ENCODE peak calls at places on chromosomes 12 and 14, in six cellular contexts. F is lower leg skin, H is HCT116, E is adrenal gland, O is gastrocnemius medialis, A is ovary. V is an unnamed sample.

GRCh38 chr12:48002773-48003218 is 1.5 kb downstream of the COL2A1 start:
- DNase-seq in F (peak; percentile 85), H (no peak), E (no peak), O (no peak), A (peak; percentile 55), V (no peak)

GRCh38 chr14:25231006-25231405 is 181.1 kb upstream of the STXBP6 start:
- DNase-seq in F (no peak), H (no peak), E (no peak), O (no peak), A (no peak), V (no peak)

GRCh38 chr12:130119241-130119861 is 42.9 kb upstream of the FZD10 start:
- DNase-seq in F (no peak), H (no peak), E (no peak), O (no peak), A (no peak), V (no peak)

GRCh38 chr14:40494483-40494882 is 1062.2 kb upstream of the FBXO33 start:
- DNase-seq in F (no peak), H (no peak), E (no peak), O (no peak), A (no peak), V (no peak)

GRCh38 chr12:81078469-81079196 is 754 bp downstream of the ACSS3 start:
- DNase-seq in F (no peak), H (no peak), E (peak; percentile 42), O (peak; percentile 15), A (peak; percentile 73), V (peak; percentile 12)

GRCh38 chr12:118052324-118053070 is 8.5 kb downstream of the WSB2 start:
- DNase-seq in F (peak; percentile 91), H (peak; percentile 97), E (peak; percentile 95), O (peak; percentile 76), A (peak; percentile 73), V (peak; percentile 84)

GRCh38 chr12:78711954-78712353 is 152.6 kb upstream of the SYT1 start:
- DNase-seq in F (no peak), H (no peak), E (no peak), O (no peak), A (no peak), V (no peak)

GRCh38 chr12:59929091-59929490 is 333.3 kb downstream of the SLC16A7 start:
- DNase-seq in F (no peak), H (no peak), E (no peak), O (no peak), A (no peak), V (peak; percentile 2)

GRCh38 chr12:122024132-122024785 is 2.6 kb downstream of the BCL7A start:
- DNase-seq in F (no peak), H (no peak), E (peak; percentile 46), O (no peak), A (no peak), V (no peak)

GRCh38 chr14:32354716-32355115 is 25.6 kb downstream of the AKAP6 start:
- DNase-seq in F (no peak), H (no peak), E (no peak), O (no peak), A (no peak), V (no peak)

GRCh38 chr12:88351121-88351520 is 209.0 kb downstream of the TMTC3 start:
- DNase-seq in F (no peak), H (no peak), E (no peak), O (no peak), A (no peak), V (no peak)

GRCh38 chr12:94089891-94090290 is 58.5 kb upstream of the PLXNC1 start:
- DNase-seq in F (no peak), H (no peak), E (no peak), O (no peak), A (no peak), V (no peak)

GRCh38 chr14:73591690-73592448 is at the start of gene ACOT4:
- DNase-seq in F (peak; percentile 84), H (no peak), E (peak; percentile 26), O (no peak), A (no peak), V (no peak)

GRCh38 chr14:100285021-100285912 is 21.0 kb downstream of the SLC25A29 start:
- DNase-seq in F (peak; percentile 91), H (no peak), E (peak; percentile 69), O (no peak), A (peak; percentile 74), V (peak; percentile 88)

GRCh38 chr12:126944684-126945083 is 1322.3 kb upstream of the TMEM132C start:
- DNase-seq in F (no peak), H (no peak), E (no peak), O (no peak), A (no peak), V (no peak)

GRCh38 chr12:31524791-31525495 is 66.0 kb downstream of the DENND5B start:
- DNase-seq in F (no peak), H (peak; percentile 13), E (no peak), O (no peak), A (no peak), V (no peak)

DNA sequence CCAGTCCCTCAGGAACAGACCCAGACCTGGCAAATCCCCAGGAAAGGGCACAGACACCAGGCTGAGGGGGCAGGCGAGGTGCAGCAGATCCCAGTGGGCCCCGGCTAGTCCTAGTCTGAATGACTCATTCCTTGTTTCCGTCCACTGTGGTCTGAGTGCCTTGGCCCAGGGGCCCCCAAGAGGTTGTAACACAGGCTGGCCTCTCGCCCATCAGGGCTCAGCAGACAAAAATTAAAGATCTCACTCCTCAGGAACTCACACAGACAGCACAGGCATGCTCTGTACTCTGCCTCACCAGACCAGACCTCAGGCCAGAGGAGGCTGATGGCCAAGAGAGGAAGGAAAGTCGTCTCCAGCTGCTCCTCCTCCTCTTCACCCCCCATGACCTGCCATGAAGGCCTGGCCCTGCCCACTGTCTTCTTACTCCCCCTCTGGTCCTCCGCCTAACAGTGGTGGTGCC is 7.7 kb upstream of the LTBP2 start:
- DNase-seq in F (no peak), H (no peak), E (peak; percentile 65), O (peak; percentile 57), A (peak; percentile 89), V (peak; percentile 51)
- TF ChIP-seq POLR2A in F (no peak), H (no peak), E (no peak), O (no peak), A (no peak), V (no peak)

DNA sequence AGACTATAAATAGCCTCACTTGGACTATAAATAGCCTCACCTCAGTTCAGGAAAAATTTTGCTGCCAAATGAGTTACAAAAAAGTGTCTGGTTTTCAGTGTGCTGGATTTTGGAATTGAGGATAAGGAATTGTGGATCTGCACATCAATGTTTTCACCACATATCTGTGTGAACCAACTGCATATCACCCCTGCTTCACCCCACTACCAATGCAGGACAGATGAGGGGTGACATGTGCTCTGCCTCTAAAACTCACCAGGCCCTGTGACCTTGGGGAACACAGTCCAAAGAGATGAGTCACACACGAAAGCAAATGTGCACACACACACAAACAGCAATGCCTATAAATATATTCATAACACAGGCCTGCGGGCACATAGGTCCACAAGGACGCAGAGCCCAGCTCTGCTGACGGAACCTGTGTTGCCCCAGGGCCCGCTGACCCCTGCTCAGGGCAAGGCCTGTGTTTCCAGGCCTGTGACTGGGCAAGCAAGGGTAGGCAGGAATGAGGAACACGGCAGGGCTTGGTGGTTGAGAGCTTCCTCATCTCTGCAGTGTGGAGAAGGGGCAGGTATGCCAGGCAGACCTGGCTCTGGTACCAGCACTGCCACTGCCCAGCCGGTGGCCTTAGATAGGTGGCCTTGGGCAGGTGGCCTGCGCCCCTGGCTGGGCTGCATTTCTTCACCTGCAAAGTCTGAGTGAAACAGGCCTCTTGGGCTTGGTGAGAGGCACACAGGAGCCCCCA is 82.4 kb downstream of the ARL6IP4 start:
- DNase-seq in F (no peak), H (peak; percentile 18), E (peak; percentile 92), O (peak; percentile 56), A (peak; percentile 74), V (peak; percentile 61)
- TF ChIP-seq POLR2A in F (no peak), H (no peak), E (no peak), O (peak; percentile 50), A (no peak), V (no peak)

GRCh38 chr14:22919601-22919921 is 612 bp upstream of the RBM23 start:
- DNase-seq in F (no peak), H (no peak), E (no peak), O (no peak), A (no peak), V (no peak)

GRCh38 chr14:22920697-22921096 is 1.7 kb upstream of the RBM23 start:
- DNase-seq in F (no peak), H (no peak), E (no peak), O (no peak), A (no peak), V (no peak)

GRCh38 chr14:22918809-22919600 is at the start of gene RBM23:
- DNase-seq in F (peak; percentile 100), H (peak; percentile 100), E (peak; percentile 100), O (peak; percentile 99), A (peak; percentile 100), V (peak; percentile 59)

GRCh38 chr14:22915886-22916521 is 2.9 kb downstream of the RBM23 start:
- DNase-seq in F (no peak), H (no peak), E (peak; percentile 81), O (peak; percentile 9), A (no peak), V (no peak)

GRCh38 chr14:22918519-22918808 is 485 bp downstream of the RBM23 start:
- DNase-seq in F (no peak), H (no peak), E (no peak), O (no peak), A (no peak), V (no peak)
- TF ChIP-seq POLR2A in F (no peak), H (no peak), E (no peak), O (no peak), A (no peak), V (no peak)

GRCh38 chr14:68820119-68820518 is 27.3 kb upstream of the ZFP36L1 start:
- DNase-seq in F (no peak), H (no peak), E (no peak), O (no peak), A (no peak), V (no peak)
- TF ChIP-seq POLR2A in F (no peak), H (no peak), E (no peak), O (no peak), A (no peak), V (no peak)

GRCh38 chr14:68791078-68791983 is 1.5 kb downstream of the ZFP36L1 start:
- DNase-seq in F (peak; percentile 86), H (no peak), E (peak; percentile 39), O (no peak), A (no peak), V (no peak)
- TF ChIP-seq POLR2A in F (no peak), H (no peak), E (no peak), O (no peak), A (no peak), V (no peak)

DNA sequence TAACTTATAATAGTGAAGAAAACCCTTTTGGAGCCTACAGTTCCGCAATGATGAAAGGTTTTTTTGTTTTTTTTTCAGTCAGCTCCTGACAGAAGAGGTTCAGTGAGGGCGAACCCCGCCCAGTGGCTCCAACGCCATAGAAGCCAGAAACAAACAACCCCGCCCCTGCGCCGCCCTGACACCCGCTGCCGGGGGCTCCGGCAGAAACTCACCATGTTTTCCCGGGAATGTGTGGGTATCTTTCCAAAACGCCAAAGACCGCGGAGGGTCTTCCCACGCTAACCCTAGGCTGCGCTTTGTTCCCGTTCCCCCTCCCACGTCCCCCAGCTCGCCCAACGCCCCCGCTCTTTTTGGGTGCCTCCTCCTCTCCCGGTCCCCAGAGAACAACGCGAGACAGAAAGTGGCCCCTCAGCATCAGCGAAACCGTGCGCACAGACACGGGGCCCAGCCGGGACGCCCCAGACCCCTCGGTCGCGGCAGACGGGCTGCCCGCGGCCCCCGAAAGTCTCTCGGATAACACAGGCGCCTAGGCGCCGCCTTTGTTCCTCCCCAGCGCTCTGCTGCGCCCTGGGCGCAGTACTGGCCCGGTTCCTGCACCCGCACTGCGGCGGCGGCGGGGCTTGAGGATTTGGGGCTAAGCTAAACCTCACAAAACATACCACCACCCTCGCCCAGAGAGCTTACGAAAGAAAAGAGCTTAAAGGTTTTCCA is 520 bp downstream of the TUBA1A start:
- DNase-seq in F (peak; percentile 98), H (peak; percentile 56), E (peak; percentile 85), O (peak; percentile 49), A (peak; percentile 86), V (peak; percentile 35)
- TF ChIP-seq POLR2A in F (no peak), H (no peak), E (no peak), O (no peak), A (peak; percentile 15), V (no peak)

GRCh38 chr12:56160894-56161667 is 2.9 kb downstream of the MYL6 start:
- DNase-seq in F (no peak), H (no peak), E (no peak), O (no peak), A (no peak), V (no peak)
- TF ChIP-seq POLR2A in F (no peak), H (no peak), E (no peak), O (no peak), A (no peak), V (no peak)

V was measured in H54.